ENCODE peak calls at places on chromosomes 5 and 9, in six cellular contexts. P is GM12864; O is Peyer's patch; M is fibroblast of pulmonary artery; D is HCT116; J is CD8-positive, alpha-beta T cell. K is an unnamed sample.

GRCh38 chr5:53361708-53362107 is 118.7 kb upstream of the FST start:
- DNase-seq in D (no peak), J (no peak), P (no peak), O (no peak), M (no peak), K (no peak)

GRCh38 chr5:76610196-76610595 is 13.0 kb downstream of the F2RL2 start:
- DNase-seq in D (no peak), O (no peak), J (no peak), P (no peak), M (no peak), K (no peak)

GRCh38 chr5:78677777-78678668 is 29.5 kb upstream of the LHFPL2 start:
- DNase-seq in D (peak), P (no peak), J (no peak), O (no peak), M (peak), K (peak)

GRCh38 chr5:16886793-16887345 is 49.2 kb downstream of the MYO10 start:
- DNase-seq in D (no peak), P (no peak), J (no peak), O (no peak), M (no peak), K (no peak)

GRCh38 chr5:14036514-14036913 is 92.0 kb upstream of the DNAH5 start:
- DNase-seq in O (no peak), M (peak), J (no peak), D (no peak), P (no peak), K (no peak)

GRCh38 chr5:172689801-172690200 is 48.7 kb downstream of the NEURL1B start:
- DNase-seq in D (no peak), O (no peak), M (no peak), J (no peak), P (no peak), K (no peak)

GRCh38 chr5:39461007-39461682 is 36.4 kb upstream of the DAB2 start:
- DNase-seq in P (no peak), D (no peak), M (no peak), O (no peak), J (no peak), K (peak)

GRCh38 chr5:81774359-81774758 is 23.5 kb upstream of the SSBP2 start:
- DNase-seq in M (no peak), D (no peak), P (no peak), J (no peak), O (no peak), K (no peak)

GRCh38 chr5:102223542-102224444 is 72.3 kb downstream of the SLCO4C1 start:
- DNase-seq in D (peak), P (peak), J (no peak), M (peak), O (no peak), K (peak)

GRCh38 chr5:2710910-2711309 is 40.6 kb downstream of the IRX2 start:
- DNase-seq in P (no peak), D (no peak), O (no peak), J (no peak), M (peak), K (no peak)

GRCh38 chr5:154858972-154859950 is 834 bp downstream of the CNOT8 start:
- DNase-seq in J (no peak), O (no peak), D (no peak), P (no peak), M (no peak), K (peak)

GRCh38 chr9:38287420-38287985 is 105.0 kb upstream of the ALDH1B1 start:
- DNase-seq in P (no peak), J (no peak), O (no peak), M (no peak), D (no peak), K (peak)

GRCh38 chr5:460413-460700 is 17.4 kb downstream of the EXOC3 start:
- DNase-seq in O (peak), P (no peak), J (no peak), D (no peak), M (no peak), K (no peak)

GRCh38 chr9:137705443-137705863 is 86.6 kb downstream of the EHMT1 start:
- DNase-seq in M (no peak), D (no peak), P (peak), O (no peak), J (no peak), K (peak)

GRCh38 chr9:104278929-104279500 is 184.9 kb downstream of the SMC2 start:
- DNase-seq in D (no peak), J (no peak), O (no peak), M (no peak), P (no peak), K (no peak)

GRCh38 chr9:89743216-89743575 is 138.4 kb downstream of the GADD45G start:
- DNase-seq in J (no peak), O (no peak), D (no peak), M (no peak), P (peak), K (peak)

GRCh38 chr9:109887079-109887478 is 107.1 kb downstream of the PALM2AKAP2 start:
- DNase-seq in O (no peak), J (no peak), D (no peak), P (no peak), M (peak), K (peak)

GRCh38 chr9:36738318-36738975 is 165.8 kb downstream of the MELK start:
- DNase-seq in O (no peak), J (no peak), P (no peak), M (peak), D (peak), K (no peak)

GRCh38 chr9:124941689-124942561 is 1.0 kb upstream of the GOLGA1 start:
- DNase-seq in J (peak), M (peak), D (peak), P (no peak), O (peak), K (peak)

GRCh38 chr9:113154471-113154870 is 3.7 kb downstream of the SLC31A2 start:
- DNase-seq in D (no peak), O (no peak), J (no peak), M (peak), P (no peak), K (no peak)

GRCh38 chr5:144142030-144142825 is 28.2 kb downstream of the YIPF5 start:
- DNase-seq in M (peak), D (peak), O (no peak), P (peak), J (no peak), K (peak)

GRCh38 chr5:140480310-140481014 is 67.0 kb upstream of the EIF4EBP3 start:
- DNase-seq in J (no peak), O (no peak), M (peak), D (no peak), P (no peak), K (no peak)

GRCh38 chr9:12554636-12555035 is 138.5 kb upstream of the TYRP1 start:
- DNase-seq in M (peak), J (no peak), O (no peak), D (no peak), P (no peak), K (no peak)

GRCh38 chr5:120886351-120886860 is 422.3 kb downstream of the PRR16 start:
- DNase-seq in J (no peak), O (no peak), D (no peak), M (no peak), P (no peak), K (no peak)

GRCh38 chr5:83026507-83026906 is 50.7 kb downstream of the TMEM167A start:
- DNase-seq in D (no peak), M (no peak), P (no peak), J (no peak), O (no peak), K (peak)

GRCh38 chr9:107137495-107138202 is 145.4 kb upstream of the RAD23B start:
- DNase-seq in D (peak), P (no peak), J (no peak), O (no peak), M (peak), K (peak)

GRCh38 chr5:66122379-66123034 is 21.6 kb upstream of the SREK1 start:
- DNase-seq in O (no peak), M (no peak), J (no peak), P (no peak), D (no peak), K (no peak)

GRCh38 chr5:29518176-29518575 is 1675.3 kb upstream of the CDH6 start:
- DNase-seq in P (no peak), J (no peak), O (no peak), D (no peak), M (no peak), K (no peak)

GRCh38 chr9:94586814-94587213 is 6.8 kb downstream of the FBP2 start:
- DNase-seq in P (no peak), J (no peak), M (peak), O (no peak), D (no peak), K (no peak)

GRCh38 chr5:150801117-150801927 is 22.8 kb downstream of the SMIM3 start:
- DNase-seq in O (no peak), P (no peak), M (peak), J (no peak), D (peak), K (peak)

GRCh38 chr9:133714606-133715294 is 23.4 kb downstream of the SARDH start:
- DNase-seq in D (no peak), J (no peak), P (no peak), O (no peak), M (peak), K (no peak)

GRCh38 chr9:128637656-128638055 is 19.0 kb downstream of the DYNC2I2 start:
- DNase-seq in J (no peak), D (no peak), M (peak), P (no peak), O (no peak), K (no peak)

GRCh38 chr9:70111042-70111602 is 67.5 kb downstream of the MAMDC2 start:
- DNase-seq in O (peak), M (peak), P (peak), D (peak), J (peak), K (peak)

GRCh38 chr5:55223219-55223987 is 3.7 kb downstream of the MCIDAS start:
- DNase-seq in P (no peak), M (no peak), D (no peak), J (no peak), O (no peak), K (no peak)

GRCh38 chr9:101977614-101978210 is 239.3 kb upstream of the GRIN3A start:
- DNase-seq in O (no peak), M (peak), J (no peak), D (peak), P (no peak), K (peak)
- TF ChIP-seq CTCF in O (peak), M (peak), J (peak), D (no peak), P (peak), K (peak)

GRCh38 chr5:1504244-1504595 is 19.5 kb downstream of the LPCAT1 start:
- DNase-seq in O (no peak), J (no peak), P (no peak), D (no peak), M (no peak), K (peak)
- H3K4me3 ChIP-seq in O (no peak), J (no peak), P (peak), D (no peak), M (no peak), K (peak)

GRCh38 chr9:120110520-120110919 is 469.4 kb downstream of the CDK5RAP2 start:
- DNase-seq in O (no peak), M (no peak), D (no peak), P (no peak), J (no peak), K (no peak)

GRCh38 chr9:120104771-120105170 is 475.2 kb downstream of the CDK5RAP2 start:
- DNase-seq in P (no peak), M (no peak), J (no peak), D (no peak), O (no peak), K (no peak)

GRCh38 chr9:120107138-120107537 is 472.8 kb downstream of the CDK5RAP2 start:
- DNase-seq in D (no peak), J (no peak), O (no peak), P (no peak), M (no peak), K (no peak)

GRCh38 chr9:120109242-120109641 is 470.7 kb downstream of the CDK5RAP2 start:
- DNase-seq in D (peak), O (no peak), P (no peak), M (no peak), J (no peak), K (peak)
- TF ChIP-seq CTCF in D (no peak), O (no peak), P (peak), M (no peak), J (no peak), K (peak)

GRCh38 chr5:147742151-147742550 is 40.4 kb downstream of the JAKMIP2 start:
- DNase-seq in D (no peak), O (no peak), M (no peak), P (no peak), J (no peak), K (no peak)

GRCh38 chr5:147746986-147747385 is 35.5 kb downstream of the JAKMIP2 start:
- DNase-seq in J (no peak), D (no peak), O (no peak), P (no peak), M (no peak), K (no peak)

GRCh38 chr5:147740864-147741263 is 41.7 kb downstream of the JAKMIP2 start:
- DNase-seq in P (no peak), J (no peak), D (no peak), O (no peak), M (no peak), K (no peak)

GRCh38 chr5:147743012-147743411 is 39.5 kb downstream of the JAKMIP2 start:
- DNase-seq in O (no peak), P (no peak), M (no peak), D (no peak), J (no peak), K (no peak)

GRCh38 chr5:147743686-147744332 is 38.7 kb downstream of the JAKMIP2 start:
- DNase-seq in D (no peak), J (no peak), M (no peak), O (no peak), P (no peak), K (no peak)
- H3K4me3 ChIP-seq in D (no peak), J (no peak), M (no peak), O (no peak), P (no peak), K (no peak)